ENCODE peak calls at places on chromosomes 4 and X, in six cellular contexts. G, H, V, F, T and A are unnamed samples.

GRCh38 chr4:85798011-85798770 is 323.2 kb downstream of the ARHGAP24 start:
- DNase-seq in G (no peak), V (peak; percentile 55), T (peak; percentile 65), F (no peak), H (no peak), A (no peak)

GRCh38 chrX:18883234-18883960 is 100.5 kb downstream of the PHKA2 start:
- DNase-seq in G (peak; percentile 73), V (peak; percentile 47), F (peak; percentile 82), T (no peak), H (no peak), A (no peak)

GRCh38 chr4:65033899-65034298 is 624.6 kb upstream of the TECRL start:
- DNase-seq in F (no peak), V (no peak), T (no peak), G (no peak), H (no peak), A (no peak)

GRCh38 chr4:7226993-7227392 is 34.7 kb downstream of the SORCS2 start:
- DNase-seq in V (no peak), F (no peak), T (no peak), H (no peak), G (peak; percentile 75), A (no peak)

GRCh38 chr4:156941940-156942548 is 29.6 kb downstream of the PDGFC start:
- DNase-seq in H (peak; percentile 31), F (peak; percentile 73), V (peak; percentile 92), T (peak; percentile 97), G (peak; percentile 69), A (peak; percentile 89)

GRCh38 chr4:58247792-58248191 is 1137.6 kb upstream of the IGFBP7 start:
- DNase-seq in H (no peak), G (no peak), F (peak; percentile 60), V (no peak), T (no peak), A (no peak)

GRCh38 chr4:147285751-147286150 is 195.1 kb upstream of the EDNRA start:
- DNase-seq in F (no peak), T (peak; percentile 49), G (no peak), H (no peak), V (no peak), A (no peak)

GRCh38 chrX:140157611-140158010 is 192.3 kb upstream of the CXorf66 start:
- DNase-seq in V (peak; percentile 15), H (no peak), F (no peak), G (no peak), T (peak; percentile 29), A (no peak)

GRCh38 chrX:135213200-135213844 is 38.5 kb upstream of the ETDA start:
- DNase-seq in V (no peak), H (no peak), G (no peak), T (no peak), F (no peak), A (no peak)

GRCh38 chrX:131987252-131987651 is 35.9 kb upstream of the STK26 start:
- DNase-seq in H (no peak), T (peak; percentile 1), F (no peak), V (no peak), G (no peak), A (no peak)

GRCh38 chrX:39016551-39016950 is 215.3 kb downstream of the MID1IP1 start:
- DNase-seq in F (no peak), G (no peak), T (no peak), H (no peak), V (no peak), A (no peak)

GRCh38 chrX:39301041-39301440 is 499.8 kb downstream of the MID1IP1 start:
- DNase-seq in G (no peak), T (no peak), F (no peak), H (no peak), V (no peak), A (no peak)

GRCh38 chrX:15797707-15798106 is 7.4 kb downstream of the ZRSR2 start:
- DNase-seq in H (no peak), V (peak; percentile 48), T (no peak), G (no peak), F (no peak), A (no peak)

GRCh38 chrX:45187731-45188130 is 12.9 kb downstream of the DIPK2B start:
- DNase-seq in G (no peak), V (no peak), H (no peak), T (no peak), F (no peak), A (no peak)

GRCh38 chrX:2484721-2485459 is 15.9 kb downstream of the DHRSX start:
- DNase-seq in T (peak; percentile 61), G (peak; percentile 32), F (peak; percentile 62), V (peak; percentile 39), H (no peak), A (peak; percentile 64)

GRCh38 chrX:20585782-20586181 is 319.1 kb upstream of the RPS6KA3 start:
- DNase-seq in H (no peak), F (peak; percentile 52), V (no peak), T (no peak), G (no peak), A (no peak)

GRCh38 chr4:2417765-2418651 is at the start of gene ZFYVE28:
- DNase-seq in G (no peak), V (peak; percentile 22), T (peak; percentile 53), F (peak; percentile 75), H (no peak), A (no peak)

GRCh38 chr4:78781925-78782324 is 5.8 kb downstream of the BMP2K start:
- DNase-seq in T (no peak), H (no peak), F (no peak), V (peak; percentile 33), G (no peak), A (no peak)

DNA sequence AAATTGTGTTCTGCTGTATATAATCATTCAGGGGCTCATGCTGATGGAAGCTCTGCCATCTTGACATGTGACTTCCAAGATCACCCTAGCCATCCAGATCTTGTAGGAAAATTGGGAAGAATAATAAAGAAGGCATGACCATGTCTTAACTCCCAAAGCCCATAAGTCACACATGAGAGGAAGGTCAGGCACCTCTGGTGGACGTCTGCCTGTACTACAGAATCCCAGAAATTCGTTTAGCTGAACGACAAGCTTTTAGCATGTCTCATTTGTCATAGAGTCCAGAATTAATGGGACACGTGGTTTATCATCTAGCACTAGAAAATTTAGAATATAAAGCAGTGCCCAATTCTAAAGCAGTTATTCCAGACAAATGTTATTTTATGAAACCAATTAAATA is 212.7 kb downstream of the CENPC start:
- DNase-seq in V (peak; percentile 23), H (no peak), T (peak; percentile 27), F (peak; percentile 70), G (no peak), A (no peak)
- TF ChIP-seq CTCF in V (peak; percentile 34), H (peak; percentile 55), T (peak; percentile 60), F (peak; percentile 72), G (no peak), A (peak; percentile 65)

GRCh38 chrX:73943572-73943899 is 360.4 kb upstream of the ZCCHC13 start:
- DNase-seq in G (no peak), T (no peak), F (no peak), H (no peak), V (peak; percentile 13), A (no peak)

GRCh38 chrX:73940893-73941470 is 363.0 kb upstream of the ZCCHC13 start:
- DNase-seq in V (no peak), F (no peak), G (no peak), H (no peak), T (no peak), A (no peak)

GRCh38 chrX:73944582-73944947 is 359.4 kb upstream of the ZCCHC13 start:
- DNase-seq in F (no peak), V (no peak), H (no peak), T (peak; percentile 26), G (no peak), A (no peak)

DNA sequence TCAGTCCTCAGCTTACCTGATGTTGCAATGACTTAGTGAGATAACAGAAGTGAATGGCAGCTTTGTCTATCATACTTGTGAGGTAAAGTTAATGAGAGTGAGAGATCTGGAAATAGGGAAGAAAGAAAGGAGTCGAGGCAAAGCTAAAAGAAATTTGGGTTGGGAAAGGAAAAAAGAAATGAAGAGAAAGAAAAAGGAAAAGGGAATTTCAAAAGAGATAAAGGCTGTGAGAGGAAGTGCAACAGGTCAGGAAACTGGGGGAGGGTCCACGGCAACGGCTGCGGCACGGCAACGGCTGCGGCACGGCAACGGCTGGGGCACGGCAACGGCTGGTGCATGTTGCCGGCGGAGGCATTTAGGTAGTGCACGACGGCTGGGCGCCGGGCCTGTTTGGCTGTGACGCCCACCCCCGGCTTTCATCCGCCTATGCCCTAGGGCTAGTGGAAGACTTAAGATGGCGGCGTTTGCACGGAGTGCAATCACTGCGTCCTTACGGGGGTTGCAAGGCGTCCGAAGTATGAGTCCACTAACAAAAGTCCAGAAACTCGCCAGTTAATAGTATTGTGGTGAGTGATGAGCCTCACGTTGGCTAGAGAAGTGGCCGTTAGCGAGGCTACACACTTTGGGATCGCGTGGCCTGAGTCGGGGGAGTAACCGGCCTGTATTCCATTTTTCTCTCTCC is 359.9 kb upstream of the ZCCHC13 start:
- DNase-seq in T (peak; percentile 88), V (peak; percentile 89), F (peak; percentile 98), H (peak; percentile 85), G (peak; percentile 92), A (peak; percentile 97)
- TF ChIP-seq CTCF in T (no peak), V (no peak), F (no peak), H (peak; percentile 10), G (no peak), A (peak; percentile 12)

GRCh38 chr4:119493419-119493818 is 135.2 kb downstream of the PDE5A start:
- DNase-seq in T (peak; percentile 32), F (no peak), V (peak; percentile 2), H (no peak), G (no peak), A (no peak)
- TF ChIP-seq CTCF in T (peak; percentile 3), F (peak; percentile 16), V (no peak), H (no peak), G (no peak), A (peak; percentile 77)

GRCh38 chrX:95318882-95319281 is 1365.8 kb upstream of the DIAPH2 start:
- DNase-seq in T (peak; percentile 2), V (peak; percentile 22), F (peak; percentile 77), G (no peak), H (no peak), A (no peak)
- TF ChIP-seq CTCF in T (peak; percentile 10), V (peak; percentile 44), F (peak; percentile 75), G (no peak), H (peak; percentile 46), A (peak; percentile 46)

DNA sequence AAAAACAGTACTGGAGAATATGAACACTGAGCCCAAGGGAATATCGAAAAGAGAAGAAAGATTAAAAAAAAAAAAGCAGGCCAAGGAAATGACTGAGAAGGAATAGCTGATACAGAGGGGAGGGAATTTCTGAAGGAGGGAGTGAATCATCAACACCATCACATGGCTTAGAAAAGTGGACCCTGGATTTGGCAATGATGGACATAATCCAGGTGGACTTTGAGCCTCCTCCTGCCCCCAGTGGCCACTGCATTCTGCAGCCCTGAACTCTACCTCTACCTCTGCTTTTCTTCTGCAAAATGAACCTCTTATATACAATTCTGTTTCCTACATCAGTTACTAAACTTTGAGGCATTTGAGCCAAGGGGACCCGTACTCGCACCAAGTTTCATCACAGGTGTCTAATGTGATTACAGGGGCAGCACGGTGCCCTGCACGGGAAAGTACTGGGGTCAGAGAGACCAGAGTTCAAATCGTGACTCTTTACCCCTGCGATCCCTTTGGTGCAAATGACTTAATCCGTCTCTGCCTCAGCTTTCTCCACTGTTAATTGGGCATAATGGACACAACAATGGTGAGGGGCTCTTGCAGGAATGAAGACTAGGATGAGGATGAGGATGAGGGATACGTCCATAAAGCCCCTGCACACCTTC is 1.1 kb downstream of the OCIAD2 start:
- DNase-seq in T (peak; percentile 74), V (peak; percentile 59), F (no peak), G (no peak), H (no peak), A (no peak)
- TF ChIP-seq CTCF in T (peak; percentile 30), V (no peak), F (peak; percentile 58), G (no peak), H (peak; percentile 48), A (peak; percentile 25)

GRCh38 chr4:143207555-143207954 is 22.8 kb downstream of the USP38 start:
- DNase-seq in H (no peak), F (no peak), V (peak; percentile 44), G (no peak), T (peak; percentile 55), A (no peak)
- TF ChIP-seq CTCF in H (peak; percentile 26), F (peak; percentile 71), V (peak; percentile 44), G (peak; percentile 25), T (peak; percentile 37), A (peak; percentile 76)